ENCODE peak calls at places on chromosomes 5 and 9, in ten cellular contexts. C, V, H, K, U, R, G, Q, N and I are unnamed samples.

GRCh38 chr9:72949918-72950325 is 2.9 kb downstream of the ALDH1A1 start:
- DNase-seq in C (no peak), V (no peak), H (no peak), K (no peak), U (no peak), R (no peak), G (no peak), Q (no peak), N (no peak), I (no peak)

GRCh38 chr9:125758986-125759811 is 12.0 kb downstream of the PBX3 start:
- DNase-seq in C (peak), V (no peak), H (peak), K (no peak), U (no peak), R (no peak), G (no peak), Q (peak), N (no peak), I (no peak)

GRCh38 chr5:79857692-79858091 is 133.4 kb downstream of the MTX3 start:
- DNase-seq in C (no peak), V (no peak), H (no peak), K (no peak), U (no peak), R (no peak), G (no peak), Q (no peak), N (no peak), I (no peak)

GRCh38 chr5:113123563-113123962 is 147.0 kb downstream of the DCP2 start:
- DNase-seq in C (no peak), V (no peak), H (no peak), K (no peak), U (no peak), R (peak), G (no peak), Q (no peak), N (no peak), I (no peak)

GRCh38 chr5:113199122-113199905 is 222.7 kb downstream of the DCP2 start:
- DNase-seq in C (peak), V (no peak), H (no peak), K (no peak), U (peak), R (peak), G (no peak), Q (no peak), N (no peak), I (no peak)

GRCh38 chr5:178991190-178992145 is 3.7 kb downstream of the GRM6 start:
- DNase-seq in C (no peak), V (no peak), H (no peak), K (no peak), U (no peak), R (no peak), G (no peak), Q (peak), N (no peak), I (no peak)

GRCh38 chr5:119329701-119330100 is 26.1 kb upstream of the TNFAIP8 start:
- DNase-seq in C (no peak), V (no peak), H (no peak), K (no peak), U (no peak), R (no peak), G (no peak), Q (no peak), N (no peak), I (no peak)

GRCh38 chr9:76571288-76572204 is 112.6 kb downstream of the GCNT1 start:
- DNase-seq in C (peak), V (no peak), H (no peak), K (no peak), U (no peak), R (peak), G (no peak), Q (peak), N (no peak), I (no peak)

GRCh38 chr5:150323819-150324218 is 21.1 kb upstream of the ARSI start:
- DNase-seq in C (no peak), V (no peak), H (no peak), K (no peak), U (no peak), R (no peak), G (no peak), Q (no peak), N (no peak), I (no peak)

GRCh38 chr5:81027481-81028058 is 67.4 kb downstream of the RASGRF2 start:
- DNase-seq in C (no peak), V (no peak), H (no peak), K (no peak), U (no peak), R (no peak), G (no peak), Q (no peak), N (no peak), I (no peak)

GRCh38 chr9:105290401-105290800 is 46.0 kb downstream of the SLC44A1 start:
- DNase-seq in C (peak), V (no peak), H (no peak), K (no peak), U (peak), R (peak), G (no peak), Q (no peak), N (no peak), I (no peak)

GRCh38 chr9:8706546-8706945 is 907.0 kb upstream of the DMAC1 start:
- DNase-seq in C (no peak), V (no peak), H (no peak), K (no peak), U (no peak), R (no peak), G (no peak), Q (no peak), N (no peak), I (no peak)

GRCh38 chr5:73942783-73943182 is 316.8 kb downstream of the ARHGEF28 start:
- DNase-seq in C (no peak), V (no peak), H (no peak), K (no peak), U (no peak), R (no peak), G (no peak), Q (no peak), N (no peak), I (no peak)

GRCh38 chr5:146561711-146562110 is 45.7 kb upstream of the GPR151 start:
- DNase-seq in C (no peak), V (no peak), H (no peak), K (no peak), U (peak), R (no peak), G (no peak), Q (no peak), N (no peak), I (no peak)

GRCh38 chr9:88747768-88748167 is 212.8 kb downstream of the NXNL2 start:
- DNase-seq in C (peak), V (no peak), H (no peak), K (no peak), U (peak), R (peak), G (no peak), Q (peak), N (no peak), I (no peak)

GRCh38 chr9:109320338-109320733 is 523 bp downstream of the EPB41L4B start:
- DNase-seq in C (no peak), V (peak), H (no peak), K (no peak), U (no peak), R (no peak), G (no peak), Q (no peak), N (no peak), I (no peak)

GRCh38 chr5:32058101-32058500 is 116.0 kb downstream of the GOLPH3 start:
- DNase-seq in C (no peak), V (no peak), H (no peak), K (no peak), U (no peak), R (no peak), G (no peak), Q (no peak), N (no peak), I (no peak)

GRCh38 chr9:113993838-113994540 is 84.1 kb downstream of the AMBP start:
- DNase-seq in C (peak), V (peak), H (peak), K (no peak), U (peak), R (peak), G (no peak), Q (peak), N (peak), I (no peak)

GRCh38 chr9:121307976-121308375 is 40.0 kb downstream of the GSN start:
- DNase-seq in C (no peak), V (no peak), H (peak), K (no peak), U (no peak), R (no peak), G (no peak), Q (peak), N (no peak), I (no peak)

DNA sequence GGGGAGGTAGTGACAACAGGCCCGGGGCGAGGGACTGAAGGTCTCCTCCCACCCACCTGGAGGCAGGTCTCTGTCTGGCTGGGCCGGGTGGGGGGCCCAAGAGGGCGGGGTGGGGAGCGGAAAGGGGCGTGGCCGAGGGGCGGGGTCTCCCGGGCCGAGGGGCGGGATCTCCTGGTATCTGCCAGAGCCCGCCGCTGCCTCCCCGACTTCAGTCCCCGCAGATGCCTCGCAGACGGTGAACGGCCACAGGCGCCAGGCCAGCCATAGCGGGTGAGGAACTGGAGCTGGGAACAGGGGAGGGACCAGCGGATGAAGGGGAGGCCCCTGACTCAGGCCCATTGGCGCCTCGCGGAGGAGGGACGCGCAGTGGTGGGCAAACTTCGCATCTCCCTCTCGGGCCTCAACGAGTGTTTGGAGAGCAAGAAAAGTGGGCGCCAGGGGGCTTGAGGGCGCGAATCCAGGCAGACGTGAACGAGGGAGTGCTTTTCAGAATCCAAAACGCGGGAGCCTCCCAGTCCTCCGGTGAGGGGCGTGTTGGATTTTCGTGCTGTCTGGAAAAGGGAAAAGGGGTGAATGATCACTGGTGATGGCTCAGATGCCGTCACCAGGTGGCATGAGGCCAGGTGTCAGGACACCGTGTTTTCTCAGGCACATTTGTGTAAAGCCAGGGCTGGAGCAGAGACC is at the start of gene ADGRD2:
- DNase-seq in C (peak), V (no peak), H (no peak), K (peak), U (peak), R (peak), G (no peak), Q (peak), N (no peak), I (peak)
- TF ChIP-seq CTCF in C (no peak), V (no peak), H (no peak), K (no peak), U (no peak), R (no peak), G (no peak), Q (no peak), N (no peak), I (no peak)

GRCh38 chr5:107820339-107820880 is 149.7 kb upstream of the EFNA5 start:
- DNase-seq in C (peak), V (no peak), H (no peak), K (no peak), U (no peak), R (no peak), G (no peak), Q (no peak), N (no peak), I (no peak)
- TF ChIP-seq CTCF in C (no peak), V (no peak), H (no peak), K (no peak), U (no peak), R (no peak), G (no peak), Q (no peak), N (no peak), I (no peak)

GRCh38 chr9:101566904-101567724 is 27.7 kb downstream of the PPP3R2 start:
- DNase-seq in C (peak), V (no peak), H (no peak), K (no peak), U (peak), R (peak), G (no peak), Q (no peak), N (no peak), I (no peak)
- TF ChIP-seq CTCF in C (peak), V (no peak), H (no peak), K (peak), U (peak), R (peak), G (no peak), Q (no peak), N (no peak), I (peak)

GRCh38 chr5:63573402-63573801 is 388.8 kb downstream of the HTR1A start:
- DNase-seq in C (no peak), V (no peak), H (no peak), K (no peak), U (no peak), R (no peak), G (no peak), Q (no peak), N (no peak), I (no peak)

GRCh38 chr5:63572751-63573150 is 389.5 kb downstream of the HTR1A start:
- DNase-seq in C (no peak), V (no peak), H (no peak), K (no peak), U (no peak), R (no peak), G (no peak), Q (no peak), N (no peak), I (no peak)

GRCh38 chr5:63564789-63565188 is 397.5 kb downstream of the HTR1A start:
- DNase-seq in C (no peak), V (no peak), H (no peak), K (no peak), U (no peak), R (no peak), G (no peak), Q (no peak), N (no peak), I (no peak)

GRCh38 chr5:63570752-63571151 is 391.5 kb downstream of the HTR1A start:
- DNase-seq in C (no peak), V (no peak), H (no peak), K (no peak), U (no peak), R (no peak), G (no peak), Q (peak), N (no peak), I (no peak)
- TF ChIP-seq CTCF in C (no peak), V (no peak), H (no peak), K (no peak), U (no peak), R (no peak), G (no peak), Q (no peak), N (no peak), I (no peak)

DNA sequence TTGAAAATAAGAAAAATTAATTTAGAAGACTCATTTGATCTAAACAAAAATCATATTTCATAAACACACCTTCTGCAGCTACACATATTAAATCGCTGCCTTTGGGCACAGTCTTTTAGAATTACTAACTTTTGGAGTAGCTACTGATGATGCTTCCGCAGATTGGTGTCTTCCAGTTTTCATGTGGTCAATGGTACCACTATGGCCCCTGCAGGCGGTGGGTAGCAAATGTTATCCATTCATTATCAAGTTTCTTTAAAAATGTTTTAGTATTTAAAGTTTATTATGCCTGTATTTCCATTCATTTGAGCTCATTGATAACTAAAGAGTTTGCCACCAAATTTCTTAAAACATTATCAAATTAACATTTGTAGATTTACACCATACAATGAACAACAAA is 122.9 kb upstream of the GRAMD2B start:
- DNase-seq in C (no peak), V (no peak), H (no peak), K (no peak), U (no peak), R (peak), G (no peak), Q (no peak), N (no peak), I (no peak)
- TF ChIP-seq CTCF in C (no peak), V (no peak), H (no peak), K (no peak), U (no peak), R (peak), G (no peak), Q (no peak), N (no peak), I (no peak)

DNA sequence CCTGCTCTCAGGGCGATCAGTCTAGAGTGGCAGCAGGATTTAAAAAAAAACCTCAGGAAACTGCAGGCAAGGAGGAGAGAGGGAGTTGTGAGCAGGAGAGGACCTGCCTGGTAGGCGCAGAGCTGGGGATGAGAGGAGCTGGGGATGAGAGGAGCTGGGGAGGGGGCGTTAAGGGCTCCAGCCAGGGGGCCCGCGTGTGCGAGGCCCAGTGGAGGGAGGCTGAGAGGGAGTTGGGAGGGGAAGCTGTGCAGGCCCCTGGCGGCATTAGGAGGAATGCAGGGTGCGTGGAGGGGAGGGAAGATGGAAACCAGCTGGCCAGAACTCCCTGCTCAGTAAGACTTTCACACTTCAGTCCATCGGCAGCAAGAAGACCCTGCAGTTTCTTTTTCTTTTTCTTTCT is 45.2 kb upstream of the HMCN2 start:
- DNase-seq in C (peak), V (peak), H (no peak), K (no peak), U (no peak), R (peak), G (no peak), Q (no peak), N (no peak), I (no peak)
- TF ChIP-seq CTCF in C (peak), V (peak), H (peak), K (peak), U (no peak), R (peak), G (no peak), Q (no peak), N (no peak), I (no peak)

DNA sequence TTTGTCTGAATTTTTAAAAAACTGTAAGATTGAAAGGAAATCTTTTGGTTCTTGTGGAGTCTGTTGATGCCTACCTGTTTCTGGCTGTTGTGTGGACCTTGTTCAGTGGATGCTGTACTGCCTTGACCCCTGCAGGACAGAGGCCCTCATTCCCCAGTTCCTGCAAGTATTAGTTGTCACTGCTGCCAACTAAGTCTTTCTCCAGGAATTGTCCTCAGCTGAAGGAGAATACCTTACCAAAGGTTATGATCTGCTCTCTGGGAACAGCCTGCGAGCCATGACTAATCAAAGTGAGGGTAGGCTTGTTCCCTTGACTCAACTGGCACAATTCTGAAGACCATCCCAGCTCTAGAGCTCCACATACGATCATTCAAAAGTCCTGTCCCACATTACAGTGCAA is 145.3 kb upstream of the FST start:
- DNase-seq in C (no peak), V (no peak), H (no peak), K (no peak), U (no peak), R (no peak), G (no peak), Q (no peak), N (no peak), I (no peak)
- TF ChIP-seq CTCF in C (no peak), V (no peak), H (no peak), K (no peak), U (no peak), R (peak), G (no peak), Q (no peak), N (no peak), I (peak)